ENCODE peak calls at places on chromosome 1, in six cellular contexts. L, J, N, G, B and H are unnamed samples.

GRCh38 chr1:228141082-228141870 is 1.2 kb downstream of the GUK1 start:
- DNase-seq in G (peak; percentile 88), J (no peak), N (peak; percentile 81), B (peak; percentile 74), L (peak; percentile 58), H (no peak)

GRCh38 chr1:38870996-38871395 is 2.2 kb downstream of the MYCBP start:
- DNase-seq in N (no peak), G (no peak), L (no peak), J (no peak), B (no peak), H (no peak)

GRCh38 chr1:63023182-63023581 is 239.2 kb downstream of the ATG4C start:
- DNase-seq in L (no peak), B (no peak), G (no peak), J (no peak), N (no peak), H (no peak)

GRCh38 chr1:23100074-23100748 is 68.4 kb downstream of the LUZP1 start:
- DNase-seq in L (no peak), J (no peak), N (no peak), B (peak; percentile 70), G (peak; percentile 97), H (peak; percentile 70)

GRCh38 chr1:206770531-206771352 is at the start of gene IL19:
- DNase-seq in N (peak; percentile 10), G (peak; percentile 53), B (peak; percentile 17), L (peak; percentile 18), J (no peak), H (no peak)

GRCh38 chr1:3598051-3598471 is 13.2 kb downstream of the MEGF6 start:
- DNase-seq in B (no peak), L (no peak), G (peak; percentile 3), J (no peak), N (peak; percentile 51), H (no peak)

GRCh38 chr1:3433076-3433475 is 21.4 kb upstream of the ARHGEF16 start:
- DNase-seq in L (no peak), N (no peak), J (no peak), G (no peak), B (no peak), H (no peak)

GRCh38 chr1:56508523-56508983 is 70.8 kb downstream of the PLPP3 start:
- DNase-seq in G (peak; percentile 67), B (peak; percentile 79), J (no peak), L (peak; percentile 79), N (peak; percentile 72), H (no peak)

GRCh38 chr1:104991702-104992101 is 1242.0 kb downstream of the AMY1C start:
- DNase-seq in B (no peak), J (no peak), G (no peak), N (no peak), L (no peak), H (no peak)

GRCh38 chr1:183711165-183711678 is 58.1 kb upstream of the APOBEC4 start:
- DNase-seq in J (no peak), N (no peak), L (no peak), B (no peak), G (no peak), H (no peak)

GRCh38 chr1:24547195-24547594 is 8.7 kb upstream of the NCMAP start:
- DNase-seq in B (no peak), N (no peak), G (no peak), J (no peak), L (no peak), H (no peak)

GRCh38 chr1:90220941-90221693 is 226.2 kb downstream of the ZNF326 start:
- DNase-seq in G (no peak), N (peak; percentile 8), B (no peak), L (no peak), J (no peak), H (no peak)

GRCh38 chr1:205240569-205240968 is 12.8 kb downstream of the TMCC2 start:
- DNase-seq in L (no peak), G (no peak), B (no peak), N (no peak), J (no peak), H (no peak)

GRCh38 chr1:205237526-205238484 is 10.1 kb downstream of the TMCC2 start:
- DNase-seq in G (no peak), B (no peak), L (no peak), J (no peak), N (no peak), H (no peak)

GRCh38 chr1:205241366-205242030 is 13.8 kb downstream of the TMCC2 start:
- DNase-seq in B (no peak), N (no peak), G (no peak), J (no peak), L (no peak), H (no peak)

GRCh38 chr1:205240118-205240517 is 12.4 kb downstream of the TMCC2 start:
- DNase-seq in J (no peak), N (no peak), L (no peak), G (no peak), B (no peak), H (no peak)

GRCh38 chr1:205239078-205239477 is 11.3 kb downstream of the TMCC2 start:
- DNase-seq in G (no peak), B (no peak), N (no peak), J (no peak), L (no peak), H (no peak)
- H3K4me3 ChIP-seq in G (no peak overlapping the region), B (no peak overlapping the region), N (no peak overlapping the region), J (no peak overlapping the region), L (no peak overlapping the region), H (no peak overlapping the region)

GRCh38 chr1:199202331-199202730 is 563.5 kb downstream of the PTPRC start:
- DNase-seq in J (no peak), B (no peak), G (no peak), N (no peak), L (no peak), H (no peak)

GRCh38 chr1:199194862-199195261 is 556.0 kb downstream of the PTPRC start:
- DNase-seq in B (no peak), G (no peak), J (no peak), L (no peak), N (no peak), H (no peak)

DNA sequence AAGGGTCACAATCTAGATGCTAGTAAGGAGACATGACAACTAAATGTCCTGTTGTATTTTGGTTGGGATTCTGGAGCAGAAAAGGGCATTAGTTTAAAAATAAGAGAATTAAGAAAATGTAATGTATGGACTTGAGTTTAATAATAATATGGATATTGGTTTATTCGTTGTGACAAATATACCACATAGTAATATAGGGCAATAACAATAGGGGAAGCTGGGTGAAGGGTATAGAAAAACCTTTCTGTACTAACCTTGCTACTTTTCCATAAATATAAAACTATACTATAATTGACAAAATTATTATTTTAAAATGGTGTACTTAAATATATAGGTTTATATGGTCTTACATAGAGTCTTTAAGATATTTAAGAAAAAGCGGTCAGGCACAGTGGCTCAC is 558.9 kb downstream of the PTPRC start:
- DNase-seq in G (no peak), J (no peak), N (no peak), L (no peak), B (no peak), H (no peak)
- H3K4me3 ChIP-seq in G (no peak overlapping the region), J (no peak overlapping the region), N (no peak overlapping the region), L (no peak overlapping the region), B (no peak overlapping the region), H (no peak overlapping the region)

GRCh38 chr1:208241541-208241940 is 2.6 kb downstream of the PLXNA2 start:
- DNase-seq in L (no peak), G (no peak), B (no peak), J (no peak), N (no peak), H (no peak)
- H3K4me3 ChIP-seq in L (peak overlapping the region; percentile 93), G (no peak overlapping the region), B (no peak overlapping the region), J (no peak overlapping the region), N (peak overlapping the region; percentile 20), H (peak overlapping the region; percentile 2)

DNA sequence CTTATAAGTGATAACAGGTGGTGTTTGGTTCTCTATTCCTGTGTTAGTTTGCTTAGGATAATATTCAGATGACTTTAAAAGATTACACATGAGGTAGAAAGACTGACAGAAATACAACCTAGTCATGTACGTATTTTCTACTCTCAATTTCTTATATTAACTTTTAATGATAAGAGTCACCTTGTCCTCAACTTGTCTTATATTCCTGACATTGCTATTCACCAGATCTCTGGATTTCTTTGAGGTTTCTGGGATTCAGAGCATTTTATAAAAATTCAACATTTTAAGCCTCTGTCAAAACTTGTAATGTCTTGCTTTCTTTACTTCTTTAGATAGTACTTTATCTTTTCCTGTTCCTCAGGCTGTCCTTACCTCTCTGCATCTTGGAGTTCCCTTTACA is 234.2 kb downstream of the TBX15 start:
- DNase-seq in N (no peak), G (no peak), J (no peak), L (no peak), B (no peak), H (no peak)
- H3K4me3 ChIP-seq in N (no peak overlapping the region), G (no peak overlapping the region), J (no peak overlapping the region), L (no peak overlapping the region), B (no peak overlapping the region), H (no peak overlapping the region)

GRCh38 chr1:36122463-36123025 is 2.5 kb downstream of the COL8A2 start:
- DNase-seq in G (no peak), L (no peak), B (no peak), J (no peak), N (no peak), H (no peak)

GRCh38 chr1:36125129-36125991 is at the start of gene COL8A2:
- DNase-seq in L (peak; percentile 19), N (peak; percentile 28), J (no peak), B (no peak), G (no peak), H (no peak)

GRCh38 chr1:36126005-36126716 is 1.1 kb upstream of the COL8A2 start:
- DNase-seq in G (no peak), N (no peak), L (no peak), B (no peak), J (no peak), H (no peak)

GRCh38 chr1:36123357-36123756 is 1.7 kb downstream of the COL8A2 start:
- DNase-seq in B (no peak), J (no peak), N (no peak), L (no peak), G (no peak), H (no peak)

DNA sequence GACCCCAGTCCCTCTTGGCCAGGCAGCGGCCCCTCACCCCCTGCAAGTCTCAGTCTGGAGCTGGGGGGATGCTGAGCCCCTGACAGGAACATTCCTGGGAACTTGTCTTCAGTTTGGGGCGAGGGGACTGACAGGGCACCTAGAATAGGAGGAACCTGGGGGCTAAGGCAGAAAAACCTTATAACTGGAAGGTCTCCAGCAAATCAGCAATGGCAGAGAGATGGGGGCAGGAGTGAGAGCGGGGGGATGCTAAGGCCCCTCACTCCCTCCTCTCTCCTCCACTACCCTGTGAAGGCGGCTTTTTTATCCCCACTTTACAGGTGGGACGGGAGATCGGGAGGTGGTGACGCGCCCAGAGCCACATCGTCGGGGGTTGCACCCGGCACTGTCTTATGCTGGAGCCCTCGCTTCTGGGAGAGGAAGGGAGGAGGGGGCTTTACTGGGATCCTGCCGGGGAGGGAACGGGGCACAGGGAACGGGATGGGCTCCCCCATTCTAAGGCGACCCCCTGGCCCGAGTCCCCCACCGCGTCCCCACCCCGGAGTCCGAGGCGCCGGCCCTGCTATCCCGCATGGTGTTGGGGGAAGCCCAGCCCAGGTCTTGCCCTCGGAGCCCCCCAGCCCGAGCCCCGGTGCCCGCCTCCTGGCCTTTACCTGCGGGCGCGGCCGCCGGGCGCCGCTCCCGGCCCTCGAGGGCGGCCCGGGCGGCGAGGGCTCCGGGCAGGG is 456 bp downstream of the COL8A2 start:
- DNase-seq in G (no peak), L (no peak), J (no peak), B (no peak), N (no peak), H (no peak)
- H3K4me3 ChIP-seq in G (no peak overlapping the region), L (peak overlapping the region; percentile 38), J (no peak overlapping the region), B (peak overlapping the region; percentile 39), N (no peak overlapping the region), H (peak overlapping the region; percentile 86)